ENCODE peak calls at places on chromosome 20, in six cellular contexts. A is HCT116, O is body of pancreas, B is H1, M is esophagus squamous epithelium, Y is breast epithelium. R is an unnamed sample. For H3K27me3, the result is how much of the 10 kb centered on the place peaks cover.

GRCh38 chr20:6663104-6663503 is 104.4 kb upstream of the BMP2 start:
- DNase-seq in A (no peak), O (no peak), B (no peak), M (no peak), Y (no peak), R (no peak)

GRCh38 chr20:34701405-34702085 is 2.6 kb upstream of the TP53INP2 start:
- DNase-seq in A (no peak), O (no peak), B (no peak), M (no peak), Y (no peak), R (no peak)

GRCh38 chr20:17579369-17580039 is 9.6 kb downstream of the DSTN start:
- DNase-seq in A (no peak), O (no peak), B (no peak), M (no peak), Y (no peak), R (no peak)

GRCh38 chr20:53869466-53870258 is 200.7 kb downstream of the BCAS1 start:
- DNase-seq in A (peak), O (peak), B (no peak), M (no peak), Y (peak), R (no peak)

GRCh38 chr20:36604952-36605308 is 649 bp upstream of the RAB5IF start:
- DNase-seq in A (peak), O (peak), B (no peak), M (no peak), Y (no peak), R (peak)

GRCh38 chr20:57474191-57474590 is 50.7 kb downstream of the CTCFL start:
- DNase-seq in A (no peak), O (no peak), B (no peak), M (no peak), Y (no peak), R (no peak)

GRCh38 chr20:52481443-52481842 is 289.9 kb upstream of the ZFP64 start:
- DNase-seq in A (no peak), O (no peak), B (no peak), M (no peak), Y (no peak), R (no peak)

GRCh38 chr20:52731086-52731485 is 241.1 kb upstream of the TSHZ2 start:
- DNase-seq in A (no peak), O (no peak), B (no peak), M (no peak), Y (no peak), R (no peak)

GRCh38 chr20:2130062-2130591 is 28.5 kb downstream of the STK35 start:
- DNase-seq in A (no peak), O (no peak), B (no peak), M (no peak), Y (no peak), R (peak)

GRCh38 chr20:47204008-47204745 is 152.3 kb downstream of the ZMYND8 start:
- DNase-seq in A (peak), O (no peak), B (no peak), M (no peak), Y (no peak), R (peak)

GRCh38 chr20:35462351-35462750 is 7.0 kb downstream of the CEP250 start:
- DNase-seq in A (no peak), O (no peak), B (no peak), M (no peak), Y (no peak), R (no peak)

GRCh38 chr20:52010541-52010940 is 181.0 kb downstream of the ZFP64 start:
- DNase-seq in A (no peak), O (no peak), B (no peak), M (no peak), Y (no peak), R (no peak)

GRCh38 chr20:13857304-13857703 is 72.5 kb downstream of the NDUFAF5 start:
- DNase-seq in A (no peak), O (no peak), B (no peak), M (no peak), Y (peak), R (no peak)

GRCh38 chr20:47708140-47708807 is 77.0 kb downstream of the SULF2 start:
- DNase-seq in A (no peak), O (no peak), B (no peak), M (no peak), Y (no peak), R (no peak)

GRCh38 chr20:41078329-41078728 is 49.7 kb downstream of the TOP1 start:
- DNase-seq in A (no peak), O (no peak), B (no peak), M (no peak), Y (no peak), R (no peak)

GRCh38 chr20:23187759-23188158 is 101.6 kb upstream of the CD93 start:
- DNase-seq in A (no peak), O (no peak), B (no peak), M (no peak), Y (no peak), R (peak)

GRCh38 chr20:37543828-37544227 is 16.2 kb upstream of the BLCAP start:
- DNase-seq in A (no peak), O (no peak), B (no peak), M (no peak), Y (no peak), R (no peak)

GRCh38 chr20:13515291-13515690 is 123.4 kb downstream of the TASP1 start:
- DNase-seq in A (no peak), O (no peak), B (no peak), M (no peak), Y (no peak), R (no peak)

GRCh38 chr20:10935658-10936057 is 261.9 kb upstream of the JAG1 start:
- DNase-seq in A (no peak), O (no peak), B (no peak), M (no peak), Y (no peak), R (no peak)

GRCh38 chr20:37362231-37362792 is 16.4 kb downstream of the SRC start:
- DNase-seq in A (no peak), O (peak), B (no peak), M (no peak), Y (no peak), R (peak)

GRCh38 chr20:49345538-49345937 is 67.7 kb upstream of the ZNFX1 start:
- DNase-seq in A (no peak), O (peak), B (no peak), M (no peak), Y (peak), R (no peak)

GRCh38 chr20:2133318-2134183 is 31.9 kb downstream of the STK35 start:
- DNase-seq in A (no peak), O (no peak), B (no peak), M (no peak), Y (no peak), R (peak)

GRCh38 chr20:43727980-43728590 is 1.3 kb upstream of the GTSF1L start:
- DNase-seq in A (no peak), O (no peak), B (no peak), M (no peak), Y (no peak), R (no peak)

GRCh38 chr20:42611423-42611822 is 578.3 kb downstream of the PTPRT start:
- DNase-seq in A (no peak), O (no peak), B (no peak), M (no peak), Y (no peak), R (no peak)

GRCh38 chr20:43776691-43777090 is 49.9 kb upstream of the GTSF1L start:
- DNase-seq in A (no peak), O (no peak), B (no peak), M (no peak), Y (no peak), R (no peak)

GRCh38 chr20:23625236-23625964 is 12.4 kb downstream of the CST3 start:
- DNase-seq in A (no peak), O (no peak), B (no peak), M (no peak), Y (no peak), R (no peak)

GRCh38 chr20:47205577-47206123 is 150.8 kb downstream of the ZMYND8 start:
- DNase-seq in A (peak), O (peak), B (peak), M (no peak), Y (no peak), R (peak)

GRCh38 chr20:38748863-38749153 is 548 bp downstream of the ACTR5 start:
- DNase-seq in A (peak), O (no peak), B (peak), M (no peak), Y (no peak), R (no peak)

GRCh38 chr20:9835302-9835701 is 3.6 kb downstream of the PAK5 start:
- DNase-seq in A (no peak), O (no peak), B (no peak), M (no peak), Y (no peak), R (no peak)

GRCh38 chr20:35297153-35297552 is 4.9 kb upstream of the FAM83C start:
- DNase-seq in A (no peak), O (no peak), B (no peak), M (no peak), Y (no peak), R (peak)

GRCh38 chr20:5870462-5871021 is 79.8 kb downstream of the TRMT6 start:
- DNase-seq in A (no peak), O (no peak), B (no peak), M (no peak), Y (no peak), R (no peak)

GRCh38 chr20:35742741-35743523 is 872 bp upstream of the RBM39 start:
- DNase-seq in A (no peak), O (no peak), B (no peak), M (no peak), Y (no peak), R (no peak)

GRCh38 chr20:9458075-9458818 is 56.1 kb upstream of the LAMP5 start:
- DNase-seq in A (peak), O (no peak), B (peak), M (no peak), Y (no peak), R (no peak)

GRCh38 chr20:5835234-5835845 is 85.1 kb downstream of the SHLD1 start:
- DNase-seq in A (no peak), O (peak), B (no peak), M (no peak), Y (no peak), R (no peak)

GRCh38 chr20:10453241-10453640 is 18.1 kb downstream of the SLX4IP start:
- DNase-seq in A (no peak), O (no peak), B (no peak), M (no peak), Y (no peak), R (peak)

GRCh38 chr20:12965212-12965879 is 43.4 kb upstream of the SPTLC3 start:
- DNase-seq in A (no peak), O (no peak), B (no peak), M (no peak), Y (no peak), R (no peak)

GRCh38 chr20:38346247-38346651 is at the start of gene LBP:
- DNase-seq in A (no peak), O (no peak), B (no peak), M (no peak), Y (no peak), R (no peak)

GRCh38 chr20:4512891-4513550 is 208.7 kb upstream of the PRND start:
- DNase-seq in A (peak), O (no peak), B (no peak), M (no peak), Y (no peak), R (no peak)

GRCh38 chr20:44810061-44810390 is 320 bp downstream of the RIMS4 start:
- DNase-seq in A (no peak), O (no peak), B (peak), M (no peak), Y (no peak), R (no peak)

GRCh38 chr20:44811150-44811685 is 872 bp upstream of the RIMS4 start:
- DNase-seq in A (no peak), O (no peak), B (no peak), M (no peak), Y (peak), R (no peak)

GRCh38 chr20:44810391-44811149 is at the start of gene RIMS4:
- DNase-seq in A (no peak), O (no peak), B (peak), M (no peak), Y (peak), R (no peak)

GRCh38 chr20:44807684-44808056 is 2.7 kb downstream of the RIMS4 start:
- DNase-seq in A (no peak), O (no peak), B (no peak), M (no peak), Y (no peak), R (no peak)

GRCh38 chr20:44809380-44810060 is 826 bp downstream of the RIMS4 start:
- DNase-seq in A (no peak), O (no peak), B (peak), M (no peak), Y (peak), R (no peak)
- H3K27me3 ChIP-seq in A (under half), O (under half), B (under half), M (half or more), Y (half or more), R (half or more)

DNA sequence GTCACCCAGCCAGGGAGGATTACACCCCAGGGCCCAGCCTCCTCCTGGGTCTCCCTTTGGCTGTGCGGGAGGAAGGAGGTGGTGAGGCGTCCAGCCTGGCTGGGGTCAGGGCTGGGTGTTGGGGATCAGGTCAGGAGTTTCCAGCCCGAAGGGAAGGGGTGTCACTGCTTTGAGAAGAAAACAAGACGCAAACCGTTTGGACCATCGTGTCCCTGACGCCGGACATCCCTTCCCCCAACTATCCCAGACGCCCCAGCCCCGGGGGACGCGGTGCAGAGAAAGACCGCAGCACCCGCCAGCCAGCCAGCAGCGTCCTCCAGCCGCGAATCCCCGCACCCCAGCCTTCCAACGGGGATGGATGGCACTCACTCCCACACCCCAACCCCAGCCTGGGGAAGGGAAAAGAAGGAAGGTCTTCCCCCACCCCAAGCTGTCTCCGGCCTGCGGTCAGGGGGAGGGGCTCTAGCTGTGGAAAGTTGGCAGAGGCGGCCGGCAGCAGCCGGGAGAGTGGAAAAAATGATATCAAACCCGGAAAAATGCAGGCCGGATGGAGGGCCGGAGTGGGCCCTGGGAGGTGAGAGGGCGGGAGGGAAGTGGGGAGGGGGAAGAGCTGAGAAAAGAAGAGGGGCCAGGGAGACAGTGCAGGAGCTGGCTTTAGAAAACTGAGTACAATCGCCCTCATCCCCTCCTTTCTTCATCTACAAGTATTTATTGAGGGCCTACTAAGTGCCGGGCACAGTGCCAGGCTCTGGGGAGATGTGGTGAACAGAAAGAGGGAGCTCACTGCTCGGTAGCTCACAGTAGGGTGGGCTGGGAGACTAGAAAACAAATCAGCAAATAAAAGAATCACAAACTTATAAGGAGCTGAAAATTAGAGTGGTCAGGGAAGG is 10.6 kb downstream of the REM1 start:
- DNase-seq in A (no peak), O (no peak), B (no peak), M (no peak), Y (no peak), R (no peak)
- TF ChIP-seq POLR2A in A (no peak), O (no peak), B (no peak), M (no peak), Y (no peak), R (no peak)

GRCh38 chr20:3238616-3239025 is 369 bp downstream of the SLC4A11 start:
- DNase-seq in A (no peak), O (peak), B (no peak), M (no peak), Y (no peak), R (no peak)
- H3K27me3 ChIP-seq in A (under half), O (under half), B (under half), M (half or more), Y (under half), R (half or more)

GRCh38 chr20:50446351-50447101 is 63.7 kb upstream of the PTPN1 start:
- DNase-seq in A (no peak), O (no peak), B (no peak), M (no peak), Y (no peak), R (no peak)
- TF ChIP-seq POLR2A in A (no peak), O (no peak), B (no peak), M (no peak), Y (no peak), R (no peak)

DNA sequence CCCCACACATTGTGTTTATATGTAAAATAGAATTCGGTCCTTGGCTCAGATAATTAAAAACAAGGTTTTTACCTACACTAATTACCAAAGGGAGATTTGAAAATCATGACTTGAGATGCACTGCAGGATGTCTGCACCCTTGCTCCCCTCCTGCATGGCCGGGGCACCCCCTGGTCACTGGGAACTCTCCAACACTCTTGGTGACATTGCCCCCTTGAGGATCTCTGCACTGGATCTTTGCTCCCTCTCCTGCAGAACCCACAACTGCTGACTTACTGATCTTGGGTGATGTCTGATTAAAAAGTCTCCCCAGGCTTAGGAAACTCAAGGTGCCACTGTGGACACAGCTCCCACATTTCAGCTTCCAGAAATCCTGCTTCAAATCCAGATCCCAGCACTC is 17.1 kb upstream of the CSNK2A1 start:
- DNase-seq in A (no peak), O (no peak), B (no peak), M (no peak), Y (no peak), R (no peak)
- H3K27me3 ChIP-seq in A (under half), O (under half), B (under half), M (half or more), Y (under half), R (under half)

GRCh38 chr20:63536997-63537524 is at the start of gene PTK6:
- DNase-seq in A (no peak), O (no peak), B (no peak), M (no peak), Y (no peak), R (peak)

GRCh38 chr20:63538204-63539091 is 1.3 kb upstream of the PTK6 start:
- DNase-seq in A (no peak), O (peak), B (no peak), M (no peak), Y (peak), R (no peak)

GRCh38 chr20:63536241-63536977 is 767 bp downstream of the PTK6 start:
- DNase-seq in A (no peak), O (no peak), B (no peak), M (no peak), Y (peak), R (peak)

GRCh38 chr20:63539092-63539430 is 1.9 kb upstream of the PTK6 start:
- DNase-seq in A (no peak), O (no peak), B (no peak), M (no peak), Y (no peak), R (no peak)

DNA sequence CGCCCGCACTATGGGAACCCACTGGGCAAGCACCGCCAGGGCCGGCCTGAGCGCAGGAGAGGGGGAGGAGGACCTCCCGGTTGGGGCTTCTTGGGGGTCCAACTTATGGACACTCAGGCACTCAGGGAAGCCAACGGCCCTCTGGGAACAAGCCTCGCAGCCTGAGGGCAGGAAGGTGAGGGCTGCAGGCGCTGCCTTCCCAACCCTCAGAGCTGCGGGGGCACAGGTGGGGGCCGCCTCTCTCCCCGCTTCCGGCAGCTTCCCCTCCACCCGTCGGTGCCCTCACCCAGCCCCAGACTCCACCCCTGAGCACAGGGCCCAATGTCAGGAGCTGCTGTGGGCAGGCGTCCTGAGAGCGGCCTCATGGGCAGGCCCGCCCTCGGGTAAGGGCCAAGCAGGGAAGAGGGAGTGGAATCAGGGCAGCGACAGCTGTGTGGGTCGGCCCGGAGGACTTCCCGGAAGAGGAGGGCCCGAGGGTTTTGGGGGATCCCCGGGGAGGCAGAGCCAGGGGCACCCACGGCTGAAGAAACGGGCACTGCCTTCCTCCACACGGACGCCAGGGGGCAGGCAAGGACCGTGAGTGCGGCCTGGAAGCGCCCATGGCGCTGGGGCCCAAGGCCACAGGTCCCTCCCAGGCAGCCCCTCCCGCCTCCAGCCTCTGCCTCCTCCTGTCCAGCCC is 488 bp upstream of the PTK6 start:
- DNase-seq in A (peak), O (peak), B (peak), M (peak), Y (peak), R (peak)
- TF ChIP-seq POLR2A in A (no peak), O (peak), B (no peak), M (peak), Y (no peak), R (peak)

GRCh38 chr20:20755227-20755626 is 42.8 kb upstream of the RALGAPA2 start:
- DNase-seq in A (no peak), O (no peak), B (no peak), M (no peak), Y (no peak), R (no peak)

GRCh38 chr20:20754758-20755157 is 42.3 kb upstream of the RALGAPA2 start:
- DNase-seq in A (no peak), O (no peak), B (no peak), M (no peak), Y (no peak), R (no peak)

GRCh38 chr20:20752712-20753111 is 40.3 kb upstream of the RALGAPA2 start:
- DNase-seq in A (no peak), O (no peak), B (no peak), M (no peak), Y (no peak), R (no peak)

GRCh38 chr20:20759132-20759531 is 46.7 kb upstream of the RALGAPA2 start:
- DNase-seq in A (no peak), O (no peak), B (no peak), M (no peak), Y (no peak), R (no peak)

GRCh38 chr20:20755674-20756319 is 43.4 kb upstream of the RALGAPA2 start:
- DNase-seq in A (no peak), O (no peak), B (no peak), M (no peak), Y (no peak), R (no peak)
- H3K27me3 ChIP-seq in A (half or more), O (under half), B (under half), M (under half), Y (under half), R (under half)

GRCh38 chr20:32432277-32432676 is 74.1 kb downstream of the ASXL1 start:
- DNase-seq in A (no peak), O (no peak), B (no peak), M (no peak), Y (no peak), R (no peak)

GRCh38 chr20:32434434-32434833 is 76.3 kb downstream of the ASXL1 start:
- DNase-seq in A (no peak), O (no peak), B (no peak), M (no peak), Y (no peak), R (no peak)

GRCh38 chr20:32431457-32431856 is 73.3 kb downstream of the ASXL1 start:
- DNase-seq in A (no peak), O (no peak), B (no peak), M (no peak), Y (no peak), R (no peak)

GRCh38 chr20:32435449-32436107 is 77.4 kb downstream of the ASXL1 start:
- DNase-seq in A (no peak), O (no peak), B (no peak), M (no peak), Y (no peak), R (no peak)

GRCh38 chr20:32433311-32434021 is 75.3 kb downstream of the ASXL1 start:
- DNase-seq in A (no peak), O (no peak), B (no peak), M (no peak), Y (no peak), R (no peak)
- TF ChIP-seq POLR2A in A (no peak), O (no peak), B (no peak), M (no peak), Y (no peak), R (no peak)

R was measured in spleen.